ENCODE peak calls at places on chromosomes 16 and 17, in ten cellular contexts. H, L, D, X, N, V, J, T, M and C are unnamed samples.

GRCh38 chr16:27028713-27029112 is 38.0 kb upstream of the C16orf82 start:
- DNase-seq in X (no peak), M (no peak), T (no peak), H (no peak), D (no peak), J (no peak), V (no peak), L (no peak), N (no peak), C (no peak)

GRCh38 chr16:56939801-56940200 is 7.9 kb downstream of the HERPUD1 start:
- DNase-seq in L (no peak), T (no peak), X (no peak), V (no peak), M (no peak), J (no peak), D (no peak), H (no peak), N (no peak), C (peak)

GRCh38 chr17:72719582-72720493 is 372.6 kb downstream of the SLC39A11 start:
- DNase-seq in J (no peak), N (no peak), D (no peak), M (no peak), V (no peak), T (peak), L (peak), H (peak), X (no peak), C (peak)

GRCh38 chr16:13883266-13883665 is 36.7 kb upstream of the ERCC4 start:
- DNase-seq in N (no peak), V (no peak), X (no peak), D (no peak), H (no peak), T (no peak), J (no peak), L (no peak), M (no peak), C (no peak)

GRCh38 chr17:9239260-9239820 is 218.0 kb downstream of the NTN1 start:
- DNase-seq in T (no peak), X (no peak), H (no peak), L (no peak), J (no peak), V (no peak), N (no peak), D (no peak), M (no peak), C (no peak)

GRCh38 chr17:16342979-16343378 is 10.3 kb downstream of the CENPV start:
- DNase-seq in M (no peak), J (peak), T (no peak), N (peak), X (no peak), H (no peak), L (no peak), V (peak), D (no peak), C (no peak)

GRCh38 chr17:14464741-14465140 is 163.9 kb downstream of the HS3ST3B1 start:
- DNase-seq in D (no peak), J (no peak), V (peak), L (peak), T (peak), M (peak), X (no peak), H (no peak), N (peak), C (no peak)

GRCh38 chr16:48330847-48331204 is 54.4 kb downstream of the SIAH1 start:
- DNase-seq in J (no peak), T (no peak), D (no peak), M (no peak), N (no peak), H (no peak), V (no peak), L (no peak), X (no peak), C (no peak)

GRCh38 chr16:31695667-31696066 is 168.0 kb downstream of the AHSP start:
- DNase-seq in X (no peak), M (no peak), J (no peak), T (no peak), L (no peak), N (no peak), V (no peak), D (no peak), H (peak), C (peak)

GRCh38 chr16:28824548-28824973 is 1.8 kb downstream of the ATXN2L start:
- DNase-seq in H (no peak), J (no peak), X (no peak), M (no peak), N (no peak), D (no peak), T (no peak), L (no peak), V (no peak), C (no peak)

GRCh38 chr17:3008336-3009279 is 54.8 kb downstream of the OR1D5 start:
- DNase-seq in N (no peak), M (no peak), H (no peak), V (no peak), D (no peak), J (no peak), L (no peak), T (no peak), X (no peak), C (no peak)

GRCh38 chr16:3713587-3714242 is 3.6 kb downstream of the TRAP1 start:
- DNase-seq in D (no peak), N (no peak), V (no peak), M (no peak), H (no peak), L (no peak), J (peak), X (no peak), T (no peak), C (no peak)

GRCh38 chr17:44321246-44322120 is 3.1 kb downstream of the SLC25A39 start:
- DNase-seq in T (no peak), D (no peak), H (no peak), V (no peak), J (no peak), L (no peak), M (no peak), N (no peak), X (no peak), C (no peak)

GRCh38 chr17:71548540-71549190 is 572.2 kb upstream of the SOX9 start:
- DNase-seq in V (peak), X (no peak), D (no peak), N (no peak), M (no peak), T (peak), J (no peak), L (peak), H (no peak), C (no peak)

GRCh38 chr16:55503726-55504553 is 4.9 kb upstream of the LPCAT2 start:
- DNase-seq in N (no peak), D (no peak), J (no peak), X (no peak), V (no peak), T (no peak), M (no peak), L (no peak), H (no peak), C (no peak)

GRCh38 chr16:81810361-81810760 is 31.3 kb downstream of the PLCG2 start:
- DNase-seq in T (no peak), L (no peak), M (no peak), D (no peak), J (no peak), V (no peak), N (no peak), H (no peak), X (no peak), C (no peak)

GRCh38 chr16:48014349-48015135 is 141.3 kb downstream of the ABCC12 start:
- DNase-seq in D (no peak), T (peak), H (no peak), N (peak), X (peak), L (peak), J (no peak), M (no peak), V (peak), C (no peak)

GRCh38 chr17:1365445-1366039 is 34.5 kb downstream of the YWHAE start:
- DNase-seq in D (peak), X (peak), L (peak), V (peak), T (peak), N (peak), H (peak), M (peak), J (no peak), C (peak)

GRCh38 chr16:11696266-11697012 is 28.2 kb downstream of the SNN start:
- DNase-seq in N (no peak), H (no peak), L (no peak), X (no peak), V (no peak), J (no peak), D (no peak), T (no peak), M (no peak), C (no peak)

GRCh38 chr16:87436225-87437172 is 44.4 kb downstream of the MAP1LC3B start:
- DNase-seq in M (peak), D (no peak), L (peak), J (peak), X (no peak), T (peak), V (no peak), H (no peak), N (peak), C (peak)

GRCh38 chr17:76147211-76148014 is 6.4 kb upstream of the FOXJ1 start:
- DNase-seq in N (peak), X (no peak), M (no peak), V (peak), T (no peak), J (no peak), L (peak), H (no peak), D (no peak), C (no peak)

GRCh38 chr17:79946352-79947231 is 89.1 kb downstream of the TBC1D16 start:
- DNase-seq in X (no peak), J (peak), V (no peak), T (no peak), M (no peak), H (no peak), N (no peak), D (no peak), L (no peak), C (no peak)

GRCh38 chr17:29590979-29591736 is 1.7 kb upstream of the GIT1 start:
- DNase-seq in M (no peak), D (no peak), L (peak), T (no peak), J (peak), H (no peak), V (no peak), X (peak), N (peak), C (no peak)

GRCh38 chr16:17629936-17630335 is 159.2 kb upstream of the XYLT1 start:
- DNase-seq in D (no peak), V (no peak), L (no peak), J (no peak), T (no peak), H (no peak), M (no peak), N (no peak), X (no peak), C (no peak)

GRCh38 chr17:5234645-5235576 is at the start of gene SCIMP:
- DNase-seq in V (no peak), N (no peak), X (no peak), J (no peak), M (no peak), L (no peak), H (no peak), D (no peak), T (no peak), C (no peak)

GRCh38 chr16:48914070-48914469 is 304.1 kb upstream of the N4BP1 start:
- DNase-seq in X (peak), J (no peak), M (no peak), V (no peak), D (no peak), H (no peak), L (no peak), T (no peak), N (no peak), C (no peak)

GRCh38 chr17:17423656-17424055 is 53.1 kb upstream of the MED9 start:
- DNase-seq in V (no peak), X (no peak), D (no peak), H (no peak), J (no peak), T (no peak), N (no peak), M (no peak), L (no peak), C (no peak)

GRCh38 chr17:22512057-22512456 is 819.7 kb downstream of the KCNJ18 start:
- DNase-seq in V (no peak), N (no peak), X (no peak), T (no peak), L (no peak), J (no peak), D (no peak), M (no peak), H (no peak), C (no peak)

GRCh38 chr17:28551421-28552186 is 820 bp downstream of the UNC119 start:
- DNase-seq in V (no peak), T (no peak), M (no peak), H (no peak), J (no peak), L (peak), D (no peak), X (peak), N (no peak), C (no peak)

GRCh38 chr17:28555022-28555421 is 2.6 kb upstream of the UNC119 start:
- DNase-seq in H (no peak), D (no peak), J (no peak), X (no peak), T (no peak), M (no peak), L (no peak), N (no peak), V (no peak), C (no peak)

GRCh38 chr17:28554565-28554964 is 2.1 kb upstream of the UNC119 start:
- DNase-seq in J (no peak), X (no peak), M (no peak), L (no peak), D (no peak), V (no peak), T (no peak), H (no peak), N (no peak), C (no peak)

GRCh38 chr17:28552201-28552999 is at the start of gene UNC119:
- DNase-seq in M (no peak), D (no peak), J (peak), X (peak), L (peak), T (peak), V (peak), N (peak), H (peak), C (peak)

DNA sequence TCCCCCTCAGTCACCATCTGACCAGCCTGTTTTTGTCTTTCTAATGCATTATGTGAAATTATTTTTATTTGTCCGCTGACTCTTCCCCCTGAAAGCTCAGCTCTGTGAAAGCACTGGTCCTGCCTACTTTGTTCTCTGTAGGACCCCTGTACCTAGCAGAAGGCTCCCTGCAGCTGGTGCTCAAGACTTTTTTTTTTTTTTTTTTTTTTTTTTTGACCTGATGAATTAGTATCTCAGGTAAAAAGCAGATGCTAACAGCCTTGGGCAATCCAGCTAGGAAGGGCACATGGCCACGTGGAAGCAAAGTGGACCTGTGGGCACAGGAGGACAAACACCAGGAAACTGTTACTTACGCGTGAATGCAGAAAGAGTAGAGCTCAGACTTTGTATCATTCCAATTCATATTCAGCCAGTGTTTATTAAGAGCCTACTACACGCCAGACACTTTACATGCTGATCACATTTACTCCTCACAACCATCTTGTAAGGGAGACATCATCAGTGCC is 629 bp upstream of the UNC119 start:
- DNase-seq in J (no peak), L (no peak), T (no peak), N (no peak), V (no peak), H (no peak), M (no peak), D (no peak), X (no peak), C (no peak)
- H3K4me3 ChIP-seq in J (peak), L (peak), T (no peak), N (no peak), V (peak), H (peak), M (no peak), D (no peak), X (peak), C (peak)

DNA sequence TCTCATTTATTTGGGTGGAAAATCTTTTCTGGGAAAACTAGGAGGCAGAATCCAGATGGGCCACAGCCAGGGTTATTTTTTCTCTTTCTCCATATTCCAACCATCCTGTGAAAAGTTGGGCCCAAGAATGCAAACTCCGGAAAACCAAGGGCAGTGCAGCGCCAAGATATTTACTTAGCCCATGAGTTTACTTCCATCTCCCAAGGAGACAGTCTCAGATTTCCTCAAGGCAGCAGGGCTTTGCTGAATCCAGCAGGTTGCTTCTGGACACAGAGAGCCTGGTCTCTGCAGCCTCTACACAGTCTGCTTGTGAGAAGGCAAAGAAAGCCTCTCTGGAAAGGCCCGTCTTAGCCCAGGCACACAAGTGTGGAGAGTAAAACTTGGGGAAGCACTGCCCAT is 15.7 kb downstream of the COPRS start:
- DNase-seq in M (no peak), V (no peak), X (no peak), T (peak), D (no peak), H (no peak), J (no peak), L (peak), N (no peak), C (no peak)
- H3K4me3 ChIP-seq in M (no peak), V (no peak), X (no peak), T (no peak), D (no peak), H (no peak), J (no peak), L (no peak), N (no peak), C (no peak)

GRCh38 chr17:333626-334396 is 18.8 kb downstream of the RPH3AL start:
- DNase-seq in V (no peak), H (no peak), J (peak), D (no peak), T (no peak), M (no peak), X (peak), L (peak), N (peak), C (no peak)
- H3K4me3 ChIP-seq in V (no peak), H (no peak), J (peak), D (no peak), T (no peak), M (no peak), X (no peak), L (peak), N (no peak), C (no peak)

GRCh38 chr17:48047113-48047740 is 932 bp upstream of the NFE2L1 start:
- DNase-seq in L (no peak), N (peak), M (no peak), X (peak), J (no peak), V (no peak), T (no peak), D (no peak), H (no peak), C (no peak)

GRCh38 chr17:48044851-48045250 is 3.3 kb upstream of the NFE2L1 start:
- DNase-seq in M (no peak), X (no peak), L (no peak), H (no peak), V (no peak), N (no peak), J (no peak), D (no peak), T (no peak), C (no peak)

GRCh38 chr17:48045270-48046001 is 2.7 kb upstream of the NFE2L1 start:
- DNase-seq in J (peak), L (no peak), N (peak), H (no peak), X (no peak), V (peak), T (no peak), M (no peak), D (no peak), C (no peak)

GRCh38 chr17:48047741-48048320 is 328 bp upstream of the NFE2L1 start:
- DNase-seq in L (peak), J (peak), V (peak), X (peak), M (peak), H (peak), D (peak), T (peak), N (peak), C (peak)

DNA sequence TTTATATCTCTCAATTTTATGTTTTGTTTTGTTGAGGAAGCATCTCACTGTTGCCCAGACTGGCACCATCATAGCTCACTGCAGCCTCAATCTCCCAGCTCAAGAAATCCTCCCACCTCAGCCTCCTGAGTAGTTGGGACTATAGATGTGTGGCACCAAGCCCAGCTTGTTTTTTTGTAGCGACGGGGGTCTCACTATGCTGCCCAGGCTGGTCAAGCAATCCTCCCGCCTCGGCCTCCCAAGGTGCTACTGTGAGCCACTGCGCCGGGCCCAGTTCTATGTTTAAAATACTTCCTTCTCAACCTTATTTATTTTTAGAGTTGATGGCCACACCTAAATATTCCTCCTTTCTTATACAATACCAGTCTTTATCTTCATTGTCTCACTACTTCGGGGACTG is 1.9 kb upstream of the NFE2L1 start:
- DNase-seq in T (no peak), H (no peak), M (no peak), L (no peak), D (no peak), N (no peak), J (no peak), X (no peak), V (no peak), C (no peak)
- H3K4me3 ChIP-seq in T (peak), H (no peak), M (peak), L (no peak), D (peak), N (no peak), J (peak), X (peak), V (no peak), C (peak)

GRCh38 chr17:69501591-69502468 is 87.3 kb downstream of the MAP2K6 start:
- DNase-seq in X (peak), D (no peak), M (peak), H (no peak), T (peak), N (peak), V (peak), L (peak), J (no peak), C (no peak)
- H3K4me3 ChIP-seq in X (no peak), D (no peak), M (peak), H (no peak), T (peak), N (no peak), V (peak), L (peak), J (peak), C (no peak)

DNA sequence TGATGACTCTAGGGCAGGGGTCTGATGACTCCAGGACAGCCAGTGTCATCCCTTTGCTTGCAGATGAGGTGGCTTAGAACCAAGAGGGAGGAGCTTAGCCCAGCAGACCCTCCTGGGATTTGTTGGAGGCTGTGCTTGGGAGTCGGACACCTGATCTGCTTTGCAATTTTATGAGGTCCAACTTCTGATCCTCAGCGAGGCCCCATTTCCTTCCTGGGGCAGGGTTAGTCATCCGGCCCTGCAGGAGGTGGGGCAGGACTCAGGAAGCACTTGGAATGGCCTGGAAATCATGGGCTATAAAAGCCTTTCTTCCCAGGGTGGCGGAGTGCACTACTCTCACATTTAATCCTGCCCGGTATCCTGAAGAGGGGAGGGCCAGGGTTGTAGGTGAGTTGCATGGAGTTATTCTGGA is 168.5 kb downstream of the MSI2 start:
- DNase-seq in X (no peak), M (peak), D (no peak), H (no peak), V (peak), J (no peak), L (peak), N (no peak), T (no peak), C (no peak)
- H3K4me3 ChIP-seq in X (no peak), M (no peak), D (no peak), H (no peak), V (peak), J (no peak), L (no peak), N (no peak), T (no peak), C (no peak)

GRCh38 chr17:8001976-8002645 is at the start of gene GUCY2D:
- DNase-seq in J (no peak), H (no peak), D (no peak), V (no peak), M (no peak), L (no peak), N (no peak), X (peak), T (no peak), C (no peak)
- H3K4me3 ChIP-seq in J (peak), H (no peak), D (no peak), V (no peak), M (no peak), L (peak), N (no peak), X (peak), T (no peak), C (no peak)